ENCODE peak calls at places on chromosome 9, in nine cellular contexts. K is Peyer's patch, Q is heart left ventricle, R is endodermal cell, A is Caco-2, B is tibial nerve, D is stomach, C is neuronal stem cell, U is MM.1S. E is an unnamed sample.

GRCh38 chr9:93676310-93677054 is 100.1 kb downstream of the PHF2 start:
- DNase-seq in Q (peak; percentile 4), D (peak; percentile 20), K (peak; percentile 29), C (no peak), A (peak; percentile 3), R (peak; percentile 26), U (no peak), B (no peak), E (peak; percentile 52)

GRCh38 chr9:91415290-91415689 is 8.3 kb downstream of the NFIL3 start:
- DNase-seq in R (no peak), D (no peak), A (no peak), B (no peak), C (no peak), U (no peak), K (no peak), Q (no peak), E (no peak)

GRCh38 chr9:93129286-93129685 is 4.8 kb downstream of the NINJ1 start:
- DNase-seq in B (no peak), Q (peak; percentile 53), C (no peak), U (no peak), A (no peak), R (peak; percentile 44), K (no peak), D (no peak), E (peak; percentile 66)

GRCh38 chr9:23319092-23319491 is 506.9 kb downstream of the ELAVL2 start:
- DNase-seq in U (no peak), K (no peak), Q (no peak), D (no peak), A (no peak), C (no peak), R (no peak), B (no peak), E (no peak)

GRCh38 chr9:137251194-137251461 is at the start of gene STPG3:
- DNase-seq in C (no peak), U (no peak), K (no peak), B (no peak), D (no peak), Q (no peak), R (no peak), A (no peak), E (no peak)

GRCh38 chr9:107345327-107345726 is 62.2 kb downstream of the RAD23B start:
- DNase-seq in K (no peak), D (no peak), B (no peak), Q (peak; percentile 58), U (no peak), A (no peak), C (no peak), R (peak; percentile 31), E (no peak)

GRCh38 chr9:134065720-134066419 is 2.0 kb downstream of the BRD3 start:
- DNase-seq in K (peak; percentile 79), U (no peak), C (no peak), A (peak; percentile 32), Q (no peak), D (peak; percentile 60), B (no peak), R (peak; percentile 62), E (peak; percentile 59)

GRCh38 chr9:92640398-92641091 is 29.4 kb downstream of the IPPK start:
- DNase-seq in C (no peak), B (no peak), D (peak; percentile 10), Q (no peak), R (no peak), K (peak; percentile 37), A (no peak), U (no peak), E (no peak)

GRCh38 chr9:6777218-6777902 is 19.6 kb downstream of the KDM4C start:
- DNase-seq in Q (no peak), A (no peak), K (no peak), U (no peak), D (no peak), R (peak; percentile 75), C (no peak), B (no peak), E (no peak)

GRCh38 chr9:34500623-34501267 is 22.0 kb downstream of the ENHO start:
- DNase-seq in Q (peak; percentile 42), D (peak; percentile 69), U (peak; percentile 56), R (peak; percentile 93), A (peak; percentile 54), B (peak; percentile 40), K (peak; percentile 85), C (peak; percentile 67), E (no peak)

GRCh38 chr9:96025995-96026572 is 150.6 kb downstream of the ERCC6L2 start:
- DNase-seq in A (no peak), D (no peak), R (peak; percentile 94), U (no peak), C (peak; percentile 49), Q (no peak), K (no peak), B (no peak), E (no peak)

GRCh38 chr9:73133921-73134407 is 17.7 kb upstream of the ANXA1 start:
- DNase-seq in K (peak; percentile 51), A (no peak), C (no peak), B (no peak), R (no peak), U (peak; percentile 55), Q (no peak), D (no peak), E (no peak)

GRCh38 chr9:135248721-135249120 is 161.3 kb downstream of the OLFM1 start:
- DNase-seq in R (no peak), D (no peak), C (no peak), B (no peak), U (no peak), Q (no peak), A (no peak), K (no peak), E (no peak)

GRCh38 chr9:135248111-135248510 is 160.6 kb downstream of the OLFM1 start:
- DNase-seq in C (no peak), R (no peak), A (no peak), D (no peak), K (no peak), Q (no peak), B (no peak), U (no peak), E (no peak)

GRCh38 chr9:135246248-135247173 is 159.0 kb downstream of the OLFM1 start:
- DNase-seq in U (no peak), R (no peak), K (no peak), C (no peak), D (no peak), Q (no peak), B (no peak), A (no peak), E (peak; percentile 37)

GRCh38 chr9:135245482-135246247 is 158.2 kb downstream of the OLFM1 start:
- DNase-seq in A (no peak), R (no peak), Q (no peak), D (no peak), U (no peak), B (no peak), K (no peak), C (no peak), E (peak; percentile 51)

GRCh38 chr9:135247174-135247930 is 159.9 kb downstream of the OLFM1 start:
- DNase-seq in A (no peak), U (no peak), R (no peak), D (peak; percentile 67), Q (no peak), K (no peak), B (no peak), C (no peak), E (no peak)
- H3K27me3 ChIP-seq in A (no peaks in the 10 kb centered on the region), U (peaks cover 95% of the 10 kb centered on the region), R (no peaks in the 10 kb centered on the region), D (peaks cover 14% of the 10 kb centered on the region), Q (no peaks in the 10 kb centered on the region), K (no peaks in the 10 kb centered on the region), B (peaks cover 34% of the 10 kb centered on the region), C (no peaks in the 10 kb centered on the region), E (no peaks in the 10 kb centered on the region)

GRCh38 chr9:114085404-114085803 is 7.3 kb upstream of the AMBP start:
- DNase-seq in D (no peak), Q (no peak), B (no peak), R (peak; percentile 38), K (no peak), C (no peak), A (no peak), U (no peak), E (no peak)

GRCh38 chr9:114083693-114084092 is 5.6 kb upstream of the AMBP start:
- DNase-seq in Q (no peak), A (no peak), R (peak; percentile 16), B (no peak), C (no peak), U (no peak), D (no peak), K (no peak), E (no peak)

GRCh38 chr9:114086607-114087006 is 8.5 kb upstream of the AMBP start:
- DNase-seq in R (peak; percentile 5), Q (no peak), U (no peak), C (no peak), A (no peak), K (no peak), B (no peak), D (no peak), E (no peak)

GRCh38 chr9:114086009-114086408 is 7.9 kb upstream of the AMBP start:
- DNase-seq in K (no peak), Q (no peak), R (no peak), C (no peak), A (peak; percentile 23), U (no peak), D (no peak), B (no peak), E (no peak)

GRCh38 chr9:114084282-114085073 is 6.4 kb upstream of the AMBP start:
- DNase-seq in B (no peak), A (no peak), R (peak; percentile 29), C (no peak), K (no peak), U (no peak), Q (no peak), D (no peak), E (no peak)
- H3K27me3 ChIP-seq in B (no peaks in the 10 kb centered on the region), A (no peaks in the 10 kb centered on the region), R (peaks cover 8% of the 10 kb centered on the region), C (no peaks in the 10 kb centered on the region), K (no peaks in the 10 kb centered on the region), U (no peaks in the 10 kb centered on the region), Q (no peaks in the 10 kb centered on the region), D (no peaks in the 10 kb centered on the region), E (no peaks in the 10 kb centered on the region)

GRCh38 chr9:38620483-38621433 is at the start of gene ANKRD18A:
- DNase-seq in D (peak; percentile 92), K (peak; percentile 90), U (peak; percentile 93), Q (peak; percentile 26), B (no peak), A (peak; percentile 81), R (peak; percentile 98), C (peak; percentile 85), E (peak; percentile 91)
- H3K27me3 ChIP-seq in D (peaks cover 30% of the 10 kb centered on the region), K (no peaks in the 10 kb centered on the region), U (no peaks in the 10 kb centered on the region), Q (peaks cover 17% of the 10 kb centered on the region), B (peaks cover 59% of the 10 kb centered on the region), A (peaks cover 2% of the 10 kb centered on the region), R (peaks cover 21% of the 10 kb centered on the region), C (peaks cover 6% of the 10 kb centered on the region), E (peaks cover 4% of the 10 kb centered on the region)

GRCh38 chr9:105656131-105656921 is 5.9 kb upstream of the TAL2 start:
- DNase-seq in D (peak; percentile 38), U (peak; percentile 10), R (peak; percentile 71), B (no peak), Q (peak; percentile 8), A (peak; percentile 50), K (peak; percentile 52), C (no peak), E (peak; percentile 55)
- H3K27me3 ChIP-seq in D (peaks cover 19% of the 10 kb centered on the region), U (no peaks in the 10 kb centered on the region), R (peaks cover 59% of the 10 kb centered on the region), B (peaks cover 31% of the 10 kb centered on the region), Q (no peaks in the 10 kb centered on the region), A (no peaks in the 10 kb centered on the region), K (peaks cover 8% of the 10 kb centered on the region), C (no peaks in the 10 kb centered on the region), E (no peaks in the 10 kb centered on the region)